ENCODE peak calls at places on chromosomes 12 and 14, in seven cellular contexts. R is GM20000; E is D341Med; H is ecto neural progenitor cell; V is EH; Y is AG10803; A is CD4-positive, alpha-beta T cell. X is an unnamed sample.

GRCh38 chr14:32366256-32366655 is 37.2 kb downstream of the AKAP6 start:
- DNase-seq in Y (peak), V (peak), R (no peak), H (no peak), E (peak), A (no peak), X (no peak)

GRCh38 chr12:51887476-51888315 is at the start of gene ANKRD33:
- DNase-seq in E (peak), V (no peak), R (no peak), A (no peak), Y (no peak), H (peak), X (no peak)

GRCh38 chr12:28868414-28868813 is 280.7 kb upstream of the FAR2 start:
- DNase-seq in V (no peak), H (no peak), E (no peak), R (no peak), A (no peak), Y (no peak), X (no peak)

GRCh38 chr14:60275932-60276331 is 26.9 kb downstream of the PPM1A start:
- DNase-seq in V (peak), A (no peak), Y (no peak), E (no peak), H (no peak), R (no peak), X (no peak)

GRCh38 chr12:16586350-16587109 is 19.4 kb downstream of the LMO3 start:
- DNase-seq in H (no peak), A (no peak), V (no peak), R (no peak), Y (peak), E (no peak), X (no peak)

GRCh38 chr14:102182190-102182589 is 42.5 kb downstream of the WDR20 start:
- DNase-seq in V (peak), E (no peak), A (no peak), H (no peak), Y (peak), R (no peak), X (no peak)

GRCh38 chr14:26004342-26004741 is 593.5 kb downstream of the NOVA1 start:
- DNase-seq in E (no peak), Y (no peak), A (no peak), R (no peak), V (no peak), H (no peak), X (no peak)

GRCh38 chr12:122743895-122744525 is 8.6 kb upstream of the DENR start:
- DNase-seq in Y (no peak), H (no peak), R (no peak), V (no peak), E (no peak), A (no peak), X (no peak)

GRCh38 chr14:60977848-60978247 is 3.0 kb downstream of the TRMT5 start:
- DNase-seq in H (no peak), V (no peak), A (no peak), Y (no peak), E (no peak), R (no peak), X (no peak)

GRCh38 chr12:32535260-32535999 is 136.1 kb downstream of the FGD4 start:
- DNase-seq in H (no peak), Y (peak), R (no peak), A (no peak), E (peak), V (peak), X (no peak)

GRCh38 chr12:66688836-66689439 is 10.1 kb upstream of the GRIP1 start:
- DNase-seq in E (peak), Y (peak), A (peak), R (peak), V (peak), H (peak), X (no peak)

GRCh38 chr12:64796205-64796845 is 28.1 kb upstream of the TBC1D30 start:
- DNase-seq in R (peak), V (peak), H (no peak), E (peak), A (peak), Y (peak), X (peak)

GRCh38 chr12:132302466-132303358 is 26.7 kb downstream of the GALNT9 start:
- DNase-seq in V (no peak), R (no peak), Y (no peak), A (no peak), E (no peak), H (no peak), X (no peak)

GRCh38 chr14:106831322-106831720 is 1304.9 kb downstream of the TMEM121 start:
- DNase-seq in Y (no peak), E (no peak), A (peak), R (peak), H (no peak), V (no peak), X (no peak)